ENCODE peak calls at places on chromosomes 1 and 21, in seven cellular contexts. M is HEK293T, T is H1, G is K562, J is HepG2, E is HCT116, O is GM12878. W is an unnamed sample.

GRCh38 chr1:26156285-26157038 is 2.4 kb upstream of the FAM110D start:
- DNase-seq in M (peak; percentile 22), G (no peak), O (no peak), E (no peak), T (no peak), J (no peak), W (peak; percentile 69)

GRCh38 chr1:76925825-76926224 is 58.5 kb downstream of the ST6GALNAC5 start:
- DNase-seq in G (no peak), J (no peak), O (no peak), T (no peak), M (no peak), E (no peak), W (no peak)

GRCh38 chr1:19981507-19982312 is 2.3 kb upstream of the PLA2G2A start:
- DNase-seq in O (no peak), G (no peak), M (no peak), T (no peak), J (peak; percentile 97), E (no peak), W (no peak)

GRCh38 chr1:220511785-220512184 is 16.2 kb upstream of the MARK1 start:
- DNase-seq in E (no peak), J (peak; percentile 13), T (no peak), M (peak; percentile 34), G (peak; percentile 7), O (no peak), W (peak; percentile 63)

GRCh38 chr1:185138146-185138545 is 18.6 kb downstream of the TRMT1L start:
- DNase-seq in G (no peak), O (no peak), E (no peak), T (no peak), J (no peak), M (no peak), W (no peak)

GRCh38 chr21:37461494-37461893 is 94.9 kb downstream of the DYRK1A start:
- DNase-seq in O (peak; percentile 33), G (no peak), M (no peak), T (no peak), J (no peak), E (no peak), W (no peak)

GRCh38 chr1:63864224-63864623 is 90.4 kb downstream of the ROR1 start:
- DNase-seq in G (no peak), M (no peak), J (no peak), E (no peak), T (no peak), O (no peak), W (no peak)

GRCh38 chr1:243890576-243890975 is 40.5 kb upstream of the AKT3 start:
- DNase-seq in T (no peak), O (no peak), E (no peak), G (no peak), M (no peak), J (no peak), W (no peak)

GRCh38 chr1:166999090-166999489 is 10.0 kb downstream of the MAEL start:
- DNase-seq in O (no peak), G (no peak), E (no peak), J (no peak), T (no peak), M (no peak), W (no peak)

GRCh38 chr1:1989759-1990158 is 13.8 kb downstream of the CFAP74 start:
- DNase-seq in M (no peak), J (no peak), G (no peak), E (no peak), T (no peak), O (no peak), W (no peak)

GRCh38 chr1:115133440-115133839 is 44.1 kb upstream of the TSPAN2 start:
- DNase-seq in J (no peak), E (no peak), T (no peak), M (no peak), G (no peak), O (no peak), W (no peak)

GRCh38 chr1:7389201-7389785 is 381.8 kb upstream of the VAMP3 start:
- DNase-seq in J (no peak), T (no peak), M (no peak), O (no peak), G (no peak), E (no peak), W (no peak)

GRCh38 chr1:7388141-7388487 is 383.0 kb upstream of the VAMP3 start:
- DNase-seq in O (no peak), G (no peak), E (no peak), J (no peak), M (no peak), T (no peak), W (no peak)

GRCh38 chr1:7387053-7387861 is 383.8 kb upstream of the VAMP3 start:
- DNase-seq in O (no peak), G (no peak), E (no peak), M (no peak), T (no peak), J (no peak), W (no peak)

GRCh38 chr1:7389786-7390603 is 381.1 kb upstream of the VAMP3 start:
- DNase-seq in G (no peak), M (no peak), E (no peak), J (no peak), O (no peak), T (no peak), W (no peak)

DNA sequence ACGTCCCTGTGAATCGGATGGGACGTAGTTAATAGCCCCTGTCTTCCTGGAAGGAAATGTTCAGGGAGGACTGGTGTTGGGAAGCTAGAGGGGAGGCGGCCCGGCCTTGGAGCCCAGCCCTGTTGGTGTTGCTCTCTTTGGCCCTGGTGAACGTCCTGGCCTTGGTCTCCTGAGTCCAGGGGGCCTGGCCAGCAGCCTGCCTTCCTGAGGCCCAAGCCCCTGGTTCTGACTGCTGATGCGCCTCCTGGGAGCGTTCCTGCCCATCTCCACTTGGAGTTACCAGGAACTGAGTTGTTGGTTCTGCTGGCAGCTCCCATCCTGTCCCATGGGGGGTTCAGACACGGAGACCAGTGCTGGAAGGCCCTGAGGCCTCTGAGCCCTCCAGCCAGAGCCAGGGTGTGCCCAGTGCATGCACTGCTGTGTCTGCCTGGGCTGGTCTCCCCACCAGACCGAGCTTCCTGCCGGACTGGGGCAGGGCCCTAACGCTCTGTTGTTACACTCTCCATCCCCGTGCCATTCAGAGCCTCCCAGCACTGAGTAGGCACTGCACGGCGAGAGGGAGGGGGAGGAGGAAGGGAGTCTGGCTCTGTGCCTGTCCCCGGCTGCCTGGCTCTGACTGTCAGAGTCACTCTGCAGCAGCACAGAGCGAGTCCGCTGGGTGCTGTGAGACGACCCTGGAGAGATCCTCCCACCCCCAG is 382.5 kb upstream of the VAMP3 start:
- DNase-seq in E (no peak), G (no peak), O (no peak), T (no peak), J (no peak), M (no peak), W (no peak)
- TF ChIP-seq SP1 in E (no peak), G (no peak), O (no peak), T (no peak), J (no peak), M (no peak), W (no peak)

GRCh38 chr1:201470581-201470980 is 1.6 kb upstream of the PHLDA3 start:
- DNase-seq in M (no peak), G (no peak), T (no peak), J (no peak), E (no peak), O (no peak), W (no peak)

GRCh38 chr1:201468844-201469644 is at the start of gene PHLDA3:
- DNase-seq in M (peak; percentile 84), G (peak; percentile 23), T (peak; percentile 77), E (no peak), O (no peak), J (peak; percentile 66), W (peak; percentile 85)

GRCh38 chr1:201469645-201470074 is 672 bp upstream of the PHLDA3 start:
- DNase-seq in G (no peak), O (no peak), T (no peak), M (no peak), E (no peak), J (no peak), W (peak; percentile 25)

GRCh38 chr1:201466492-201466891 is 2.5 kb downstream of the PHLDA3 start:
- DNase-seq in J (no peak), M (no peak), O (no peak), E (no peak), T (no peak), G (no peak), W (no peak)

DNA sequence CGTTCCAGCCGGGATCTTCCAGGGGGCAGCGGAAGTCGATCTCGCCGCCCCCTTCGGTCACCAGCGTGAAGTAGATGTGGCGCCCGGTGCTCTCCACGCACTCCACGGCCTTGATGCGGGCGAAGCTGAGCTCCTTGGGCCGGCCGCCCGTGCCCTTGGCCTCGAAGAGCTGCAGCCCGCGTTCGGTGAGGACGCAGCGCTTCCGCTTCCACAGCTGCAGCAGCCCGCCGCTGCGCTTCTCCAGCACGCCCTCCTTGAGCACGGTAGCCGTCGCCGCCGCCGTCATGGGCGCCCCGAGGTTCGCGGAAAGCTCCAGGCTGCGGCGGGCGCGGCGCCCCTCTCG is 516 bp downstream of the PHLDA3 start:
- DNase-seq in T (no peak), M (peak; percentile 53), J (no peak), O (no peak), G (no peak), E (no peak), W (peak; percentile 50)
- TF ChIP-seq SP1 in T (no peak), M (no peak), J (no peak), O (no peak), G (no peak), E (no peak), W (no peak)

GRCh38 chr1:235465066-235465465 is 39.2 kb downstream of the B3GALNT2 start:
- DNase-seq in E (no peak), J (no peak), G (no peak), T (no peak), M (no peak), O (no peak), W (no peak)

GRCh38 chr1:235468009-235468408 is 36.2 kb downstream of the B3GALNT2 start:
- DNase-seq in G (no peak), J (no peak), O (no peak), M (no peak), E (no peak), T (no peak), W (no peak)

GRCh38 chr1:235473808-235474207 is 30.4 kb downstream of the B3GALNT2 start:
- DNase-seq in O (no peak), G (no peak), T (no peak), J (no peak), M (no peak), E (no peak), W (no peak)

GRCh38 chr1:235470741-235471439 is 33.4 kb downstream of the B3GALNT2 start:
- DNase-seq in T (no peak), J (no peak), E (no peak), M (no peak), O (no peak), G (no peak), W (no peak)

GRCh38 chr1:235468970-235469369 is 35.3 kb downstream of the B3GALNT2 start:
- DNase-seq in E (peak; percentile 56), T (no peak), O (no peak), J (peak; percentile 9), M (no peak), G (no peak), W (no peak)
- TF ChIP-seq SP1 in E (peak; percentile 53), T (no peak), O (no peak), J (no peak), M (no peak), G (no peak), W (no peak)

DNA sequence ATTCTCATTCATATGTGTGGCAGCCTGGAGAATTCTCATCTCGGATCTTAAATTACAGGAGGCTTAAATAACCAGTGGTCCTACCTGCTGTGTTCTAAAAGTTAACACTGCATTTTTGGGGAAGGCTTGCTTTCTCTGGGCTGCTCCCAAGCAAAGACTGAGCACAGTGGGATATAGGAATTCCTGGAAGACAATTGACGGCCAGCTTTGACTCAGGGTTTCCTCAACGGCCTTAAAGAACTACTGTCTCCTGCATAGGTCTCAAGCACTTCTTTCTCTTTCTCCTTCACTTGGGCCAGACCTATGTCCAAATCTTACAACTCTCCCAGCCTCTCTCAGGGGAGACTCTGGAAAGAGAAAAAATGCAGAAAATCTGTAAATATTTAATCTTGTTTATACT is 1.0 kb upstream of the KRTAP13-3 start:
- DNase-seq in G (no peak), T (peak; percentile 43), J (no peak), E (no peak), M (no peak), O (no peak), W (peak; percentile 25)
- TF ChIP-seq SP1 in G (no peak), T (peak; percentile 58), J (no peak), E (no peak), M (no peak), O (no peak), W (no peak)